ENCODE peak calls at places on chromosome 21, in nine cellular contexts. N is adrenal gland; L is ovary; A is progenitor cell of endocrine pancreas; M is GM20000; F is CD4-positive, alpha-beta T cell; P is lower lobe of right lung; Q is heart right ventricle; I is IMR-90. G is an unnamed sample.

GRCh38 chr21:41651396-41651795 is 115.5 kb downstream of the RIPK4 start:
- DNase-seq in N (no peak), F (no peak), M (no peak), I (no peak), P (no peak), L (peak; percentile 23), A (no peak), Q (no peak), G (no peak)

GRCh38 chr21:42614811-42615342 is 38.5 kb upstream of the PDE9A start:
- DNase-seq in P (peak; percentile 67), I (no peak), N (peak; percentile 18), L (no peak), F (peak; percentile 26), M (peak; percentile 50), A (no peak), Q (no peak), G (no peak)

GRCh38 chr21:16587141-16587570 is 857.4 kb downstream of the USP25 start:
- DNase-seq in L (peak; percentile 50), P (peak; percentile 46), F (no peak), A (no peak), I (peak; percentile 65), N (peak; percentile 76), M (no peak), Q (peak; percentile 50), G (no peak)

GRCh38 chr21:46424621-46425020 is 34.1 kb upstream of the DIP2A start:
- DNase-seq in N (no peak), A (no peak), F (peak; percentile 9), M (no peak), I (no peak), P (peak; percentile 43), L (no peak), Q (no peak), G (no peak)

GRCh38 chr21:42263591-42264131 is 44.7 kb downstream of the ABCG1 start:
- DNase-seq in P (peak; percentile 76), F (no peak), L (no peak), Q (peak; percentile 60), M (no peak), A (no peak), I (no peak), N (peak; percentile 73), G (no peak)

GRCh38 chr21:35559128-35559831 is 501.0 kb downstream of the SETD4 start:
- DNase-seq in N (peak; percentile 54), M (no peak), A (no peak), Q (no peak), F (no peak), P (no peak), L (no peak), I (peak; percentile 95), G (no peak)

GRCh38 chr21:42616366-42617340 is 36.8 kb upstream of the PDE9A start:
- DNase-seq in F (peak; percentile 30), Q (no peak), N (no peak), P (no peak), L (no peak), I (no peak), A (no peak), M (no peak), G (no peak)

GRCh38 chr21:42159560-42160110 is 59.3 kb upstream of the ABCG1 start:
- DNase-seq in I (no peak), A (no peak), F (no peak), N (no peak), L (peak; percentile 26), P (no peak), Q (no peak), M (no peak), G (peak; percentile 65)

GRCh38 chr21:32061755-32062154 is 188.9 kb downstream of the HUNK start:
- DNase-seq in F (no peak), M (no peak), N (no peak), I (no peak), Q (no peak), P (no peak), A (no peak), L (no peak), G (no peak)

GRCh38 chr21:31873696-31874599 is 1.1 kb downstream of the HUNK start:
- DNase-seq in N (peak; percentile 20), I (peak; percentile 33), L (peak; percentile 74), Q (no peak), M (peak; percentile 61), F (no peak), A (peak; percentile 86), P (peak; percentile 57), G (peak; percentile 88)

GRCh38 chr21:33848252-33848953 is 67.2 kb downstream of the ATP5PO start:
- DNase-seq in I (no peak), L (no peak), M (no peak), Q (no peak), N (no peak), A (no peak), P (no peak), F (no peak), G (no peak)

GRCh38 chr21:31665397-31665796 is 5.9 kb downstream of the SOD1 start:
- DNase-seq in N (peak; percentile 34), M (no peak), F (no peak), Q (no peak), L (no peak), A (no peak), P (no peak), I (peak; percentile 54), G (no peak)

GRCh38 chr21:20004353-20004752 is 993.9 kb upstream of the NCAM2 start:
- DNase-seq in I (no peak), M (no peak), Q (peak; percentile 17), A (no peak), L (no peak), F (no peak), N (no peak), P (no peak), G (no peak)

GRCh38 chr21:16534408-16535099 is 804.8 kb downstream of the USP25 start:
- DNase-seq in L (peak; percentile 87), I (peak; percentile 32), P (no peak), A (no peak), N (peak; percentile 79), M (no peak), Q (peak; percentile 80), F (no peak), G (no peak)

GRCh38 chr21:33259995-33260394 is 6.2 kb upstream of the IL10RB start:
- DNase-seq in Q (no peak), I (no peak), N (no peak), M (no peak), A (no peak), P (no peak), L (no peak), F (no peak), G (no peak)

GRCh38 chr21:20856926-20857325 is 141.3 kb upstream of the NCAM2 start:
- DNase-seq in P (no peak), A (no peak), I (no peak), N (no peak), L (no peak), Q (no peak), M (no peak), F (no peak), G (no peak)

DNA sequence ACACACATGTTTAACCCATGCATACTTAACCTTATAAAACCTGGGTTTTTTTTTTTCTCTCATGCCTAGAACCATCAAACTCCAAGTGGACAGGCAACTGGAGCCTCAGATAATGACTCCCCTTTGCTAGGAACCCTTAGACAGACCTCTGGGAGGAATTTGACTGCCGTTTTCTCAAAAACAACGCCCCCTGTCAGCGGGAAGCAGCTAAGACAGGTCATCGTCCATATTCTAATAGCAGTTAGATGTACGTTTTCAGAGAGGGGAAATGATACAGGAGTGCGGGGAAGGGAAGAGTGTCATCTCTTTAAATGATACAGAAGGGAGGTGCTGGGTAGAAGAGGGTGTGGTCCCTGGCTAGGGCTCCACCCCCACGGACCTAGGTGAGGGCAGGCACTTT is 34.7 kb downstream of the LRRC3 start:
- DNase-seq in I (no peak), N (no peak), A (no peak), F (no peak), P (no peak), M (no peak), L (no peak), Q (no peak), G (no peak)
- TF ChIP-seq CTCF in I (no peak), N (no peak), A (no peak), F (no peak), P (no peak), M (no peak), L (no peak), Q (no peak), G (peak; percentile 55)

GRCh38 chr21:38869946-38870345 is 64.2 kb downstream of the ETS2 start:
- DNase-seq in F (no peak), I (peak; percentile 71), N (no peak), A (no peak), M (no peak), L (no peak), P (no peak), Q (no peak), G (no peak)
- TF ChIP-seq CTCF in F (no peak), I (peak; percentile 46), N (no peak), A (no peak), M (no peak), L (no peak), P (no peak), Q (no peak), G (no peak)

GRCh38 chr21:18803624-18804023 is 400.0 kb upstream of the TMPRSS15 start:
- DNase-seq in I (no peak), M (no peak), L (no peak), N (no peak), P (no peak), Q (no peak), A (no peak), F (no peak), G (no peak)

DNA sequence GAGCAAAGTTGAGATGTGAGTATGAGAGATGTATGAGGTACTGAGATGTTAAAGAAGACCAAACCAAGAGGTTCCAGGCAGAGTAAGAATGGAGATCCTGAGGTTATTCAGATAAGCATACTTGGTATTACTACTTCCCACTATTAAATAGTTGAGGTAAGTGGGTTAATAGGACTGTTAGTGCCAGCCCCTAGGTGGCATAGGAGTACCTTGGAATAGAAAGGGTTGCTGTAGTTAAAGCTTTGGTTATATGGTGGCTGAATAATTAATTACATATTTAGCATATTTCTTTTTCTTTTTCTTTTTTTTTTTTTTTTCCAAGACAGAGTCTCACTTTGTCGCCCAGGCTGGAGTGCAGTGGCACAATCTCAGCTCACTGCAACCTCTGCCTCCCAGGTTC is 397.9 kb upstream of the TMPRSS15 start:
- DNase-seq in N (no peak), P (no peak), L (no peak), M (no peak), F (no peak), A (no peak), I (no peak), Q (no peak), G (no peak)
- TF ChIP-seq CTCF in N (no peak), P (no peak), L (no peak), M (no peak), F (no peak), A (peak; percentile 27), I (no peak), Q (peak; percentile 20), G (no peak)

DNA sequence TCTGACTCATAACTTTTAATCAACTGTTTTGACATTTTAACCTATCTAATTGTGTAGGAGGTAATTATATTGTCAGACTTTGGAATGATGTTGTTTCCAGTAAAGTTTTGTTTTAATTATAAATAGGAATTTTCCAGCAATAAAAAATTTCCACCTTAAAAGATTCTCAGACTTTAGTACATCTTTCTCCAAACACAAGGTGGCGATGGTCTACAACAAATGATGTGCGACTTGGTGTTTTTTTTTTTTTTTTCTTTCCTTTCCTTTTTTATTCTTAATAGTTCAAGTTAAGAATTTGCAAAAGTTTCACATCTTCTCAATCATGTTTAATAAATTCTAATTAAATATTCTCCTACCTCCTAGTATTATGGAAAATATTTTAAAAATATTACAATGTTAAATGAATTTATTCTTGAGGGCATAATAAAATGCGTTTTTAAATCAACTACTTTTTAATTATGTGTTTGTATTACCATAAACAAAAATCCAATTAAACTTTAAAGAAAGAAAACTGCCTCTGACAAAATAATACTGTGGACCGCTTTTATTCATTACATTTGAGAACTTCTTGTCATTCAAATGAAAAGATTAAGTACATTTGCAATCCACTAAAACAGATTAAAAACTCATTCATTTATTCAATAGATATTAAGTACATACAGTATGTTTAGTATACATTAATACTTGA is 4.4 kb upstream of the ADAMTS1 start:
- DNase-seq in Q (peak; percentile 53), M (no peak), F (no peak), P (no peak), N (no peak), A (no peak), I (peak; percentile 80), L (no peak), G (no peak)
- TF ChIP-seq CTCF in Q (peak; percentile 56), M (no peak), F (peak; percentile 61), P (peak; percentile 54), N (peak; percentile 44), A (peak; percentile 80), I (peak; percentile 79), L (peak; percentile 45), G (peak; percentile 78)

G was measured in type B pancreatic cell.